ENCODE peak calls at places on chromosomes 13 and 19, in seven cellular contexts. G is left ventricle myocardium inferior, I is GM23338, S is kidney epithelial cell, E is neuronal stem cell, R is BJ, N is foreskin fibroblast. H is an unnamed sample.

GRCh38 chr13:36431204-36432105 is 840 bp upstream of the CCNA1 start:
- DNase-seq in G (no peak), I (peak), S (no peak), E (peak), R (no peak), N (no peak), H (no peak)

GRCh38 chr19:23996549-23996948 is 81.9 kb downstream of the ZNF726 start:
- DNase-seq in G (no peak), I (peak), S (no peak), E (no peak), R (no peak), N (no peak), H (peak)

GRCh38 chr19:17784201-17785008 is 10.5 kb upstream of the B3GNT3 start:
- DNase-seq in G (peak), I (peak), S (no peak), E (peak), R (no peak), N (no peak), H (peak)

GRCh38 chr19:32599736-32600157 is 18.8 kb downstream of the PDCD5 start:
- DNase-seq in G (no peak), I (peak), S (no peak), E (peak), R (no peak), N (peak), H (peak)

GRCh38 chr13:47656651-47657050 is 344.4 kb downstream of the SUCLA2 start:
- DNase-seq in G (no peak), I (no peak), S (no peak), E (no peak), R (no peak), N (peak), H (no peak)

GRCh38 chr13:108227651-108228272 is 9.6 kb downstream of the ABHD13 start:
- DNase-seq in G (no peak), I (peak), S (no peak), E (no peak), R (no peak), N (no peak), H (peak)

GRCh38 chr13:48954086-48954485 is 21.6 kb upstream of the FNDC3A start:
- DNase-seq in G (no peak), I (no peak), S (peak), E (no peak), R (no peak), N (peak), H (peak)

GRCh38 chr13:101283782-101284181 is 132.5 kb downstream of the NALCN start:
- DNase-seq in G (no peak), I (no peak), S (no peak), E (no peak), R (no peak), N (no peak), H (peak)

GRCh38 chr13:22487932-22488331 is 692.8 kb upstream of the SGCG start:
- DNase-seq in G (no peak), I (no peak), S (no peak), E (no peak), R (no peak), N (no peak), H (peak)

GRCh38 chr19:488505-489417 is 7.5 kb upstream of the MADCAM1 start:
- DNase-seq in G (peak), I (peak), S (peak), E (peak), R (peak), N (peak), H (peak)

GRCh38 chr19:45154064-45154827 is 6.5 kb downstream of the NKPD1 start:
- DNase-seq in G (no peak), I (no peak), S (no peak), E (no peak), R (no peak), N (peak), H (peak)

GRCh38 chr19:2039959-2040646 is 10.9 kb downstream of the MKNK2 start:
- DNase-seq in G (no peak), I (no peak), S (no peak), E (no peak), R (no peak), N (no peak), H (no peak)

GRCh38 chr13:106143930-106144709 is 391.3 kb downstream of the EFNB2 start:
- DNase-seq in G (no peak), I (peak), S (no peak), E (no peak), R (no peak), N (no peak), H (no peak)

GRCh38 chr19:54653181-54653809 is 9.5 kb upstream of the LILRB4 start:
- DNase-seq in G (no peak), I (peak), S (no peak), E (no peak), R (no peak), N (peak), H (peak)

GRCh38 chr19:43455321-43456113 is 9.9 kb downstream of the LYPD3 start:
- DNase-seq in G (no peak), I (no peak), S (no peak), E (no peak), R (no peak), N (no peak), H (no peak)

GRCh38 chr13:95456837-95457236 is 95.7 kb upstream of the CLDN10 start:
- DNase-seq in G (no peak), I (no peak), S (no peak), E (no peak), R (no peak), N (no peak), H (no peak)

GRCh38 chr13:60347174-60347573 is 49.8 kb upstream of the TDRD3 start:
- DNase-seq in G (no peak), I (no peak), S (no peak), E (no peak), R (no peak), N (no peak), H (no peak)

GRCh38 chr13:51541809-51542258 is 42.4 kb upstream of the WDFY2 start:
- DNase-seq in G (peak), I (no peak), S (no peak), E (no peak), R (no peak), N (no peak), H (no peak)

DNA sequence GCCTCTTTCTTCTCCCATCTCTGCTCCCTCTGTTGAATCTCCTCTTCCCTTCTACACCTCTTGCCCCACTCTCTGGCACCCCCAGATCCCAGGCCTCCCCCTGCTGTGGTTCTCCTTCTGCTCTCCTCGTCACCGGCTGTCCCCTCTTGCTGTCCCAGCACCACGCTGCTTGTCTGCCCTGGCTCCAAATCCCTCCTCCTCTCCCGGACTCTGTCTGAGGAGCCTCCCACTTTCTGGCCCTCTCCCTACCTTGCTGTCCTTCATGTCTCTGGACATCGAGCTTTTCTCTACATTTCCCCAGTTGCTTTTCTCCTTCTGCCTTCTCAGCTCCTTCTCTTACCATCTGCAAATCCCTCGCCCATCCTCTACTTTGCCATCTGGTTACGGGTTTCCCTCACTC is 1.3 kb downstream of the ZNF347 start:
- DNase-seq in G (no peak), I (peak), S (no peak), E (peak), R (no peak), N (peak), H (peak)
- H3K4me3 ChIP-seq in G (peak), I (peak), S (no peak), E (peak), R (peak), N (peak), H (peak)

DNA sequence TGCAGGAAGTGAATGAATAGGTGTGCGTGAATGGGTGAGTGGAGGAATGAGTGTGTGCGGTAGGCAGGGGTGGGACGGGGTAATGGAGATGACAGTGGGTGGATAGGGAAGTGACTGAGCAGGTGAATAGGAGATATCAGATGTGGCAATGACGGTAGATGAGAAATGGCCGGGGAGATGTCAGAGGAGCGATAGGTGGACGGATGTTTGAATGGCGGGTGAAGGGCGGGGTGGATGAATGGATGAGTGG is 1.5 kb downstream of the TTC9B start:
- DNase-seq in G (no peak), I (no peak), S (no peak), E (no peak), R (no peak), N (no peak), H (no peak)
- H3K4me3 ChIP-seq in G (no peak), I (peak), S (no peak), E (no peak), R (no peak), N (no peak), H (no peak)

GRCh38 chr19:41795031-41795461 is 1.3 kb upstream of the CEACAM3 start:
- DNase-seq in G (no peak), I (peak), S (no peak), E (peak), R (no peak), N (peak), H (peak)
- H3K4me3 ChIP-seq in G (no peak), I (no peak), S (no peak), E (no peak), R (no peak), N (no peak), H (no peak)

GRCh38 chr13:109813663-109814062 is 27.3 kb upstream of the IRS2 start:
- DNase-seq in G (no peak), I (no peak), S (no peak), E (no peak), R (no peak), N (no peak), H (no peak)
- H3K4me3 ChIP-seq in G (no peak), I (no peak), S (no peak), E (no peak), R (no peak), N (no peak), H (no peak)

H was measured in cardiac fibroblast.